ENCODE peak calls at places on chromosomes 12 and 14, in four cellular contexts. One of them, this sample, is unnamed.
A peak's percentile ranks its signal among the peaks of the same experiment; 100 is the strongest.

GRCh38 chr12:49346659-49347306 is at the start of gene DNAJC22:
- DNase-seq in dorsolateral prefrontal cortex: no peak
- DNase-seq in heart right ventricle: no peak
- DNase-seq in adrenal gland: peak; percentile 24
- DNase-seq in this sample: no peak

GRCh38 chr14:77158175-77158908 is 16.8 kb upstream of the ZDHHC22 start:
- DNase-seq in dorsolateral prefrontal cortex: peak; percentile 91
- DNase-seq in heart right ventricle: peak; percentile 34
- DNase-seq in adrenal gland: peak; percentile 73
- DNase-seq in this sample: no peak

GRCh38 chr14:105865266-105865903 is 339.0 kb downstream of the TMEM121 start:
- DNase-seq in dorsolateral prefrontal cortex: no peak
- DNase-seq in heart right ventricle: no peak
- DNase-seq in adrenal gland: no peak
- DNase-seq in this sample: no peak

GRCh38 chr14:76867536-76868452 is 41.6 kb downstream of the LRRC74A start:
- DNase-seq in dorsolateral prefrontal cortex: no peak
- DNase-seq in heart right ventricle: no peak
- DNase-seq in adrenal gland: peak; percentile 43
- DNase-seq in this sample: no peak

GRCh38 chr14:34222122-34222521 is 239.9 kb downstream of the SPTSSA start:
- DNase-seq in dorsolateral prefrontal cortex: no peak
- DNase-seq in heart right ventricle: no peak
- DNase-seq in adrenal gland: no peak
- DNase-seq in this sample: no peak

GRCh38 chr12:54751493-54751892 is 102.8 kb upstream of the MUCL1 start:
- DNase-seq in dorsolateral prefrontal cortex: no peak
- DNase-seq in heart right ventricle: no peak
- DNase-seq in adrenal gland: no peak
- DNase-seq in this sample: no peak

GRCh38 chr12:65565601-65566560 is 258.4 kb upstream of the HMGA2 start:
- DNase-seq in dorsolateral prefrontal cortex: no peak
- DNase-seq in heart right ventricle: no peak
- DNase-seq in adrenal gland: no peak
- DNase-seq in this sample: no peak

GRCh38 chr12:47731723-47732122 is 6.4 kb upstream of the ENDOU start:
- DNase-seq in dorsolateral prefrontal cortex: no peak
- DNase-seq in heart right ventricle: no peak
- DNase-seq in adrenal gland: no peak
- DNase-seq in this sample: no peak

GRCh38 chr12:3667485-3667884 is 85.4 kb downstream of the CRACR2A start:
- DNase-seq in dorsolateral prefrontal cortex: no peak
- DNase-seq in heart right ventricle: no peak
- DNase-seq in adrenal gland: no peak
- DNase-seq in this sample: no peak

GRCh38 chr12:33313476-33313875 is 126.1 kb downstream of the SYT10 start:
- DNase-seq in dorsolateral prefrontal cortex: no peak
- DNase-seq in heart right ventricle: no peak
- DNase-seq in adrenal gland: no peak
- DNase-seq in this sample: no peak

GRCh38 chr12:19852100-19852855 is 413.0 kb downstream of the AEBP2 start:
- DNase-seq in dorsolateral prefrontal cortex: no peak
- DNase-seq in heart right ventricle: no peak
- DNase-seq in adrenal gland: no peak
- DNase-seq in this sample: no peak

GRCh38 chr12:104152691-104153241 is 14.8 kb upstream of the NFYB start:
- DNase-seq in dorsolateral prefrontal cortex: no peak
- DNase-seq in heart right ventricle: no peak
- DNase-seq in adrenal gland: no peak
- DNase-seq in this sample: no peak

GRCh38 chr12:92396647-92397258 is 251.1 kb upstream of the BTG1 start:
- DNase-seq in dorsolateral prefrontal cortex: no peak
- DNase-seq in heart right ventricle: no peak
- DNase-seq in adrenal gland: peak; percentile 43
- DNase-seq in this sample: no peak